ENCODE peak calls at places on chromosome 4, in five cellular contexts. One of them, this sample, is unnamed.

GRCh38 chr4:7815562-7815961 is 124.1 kb downstream of the AFAP1 start:
- DNase-seq in activated gamma-delta T cell treated with Interleukin-2 at 50 U/mL for 16 hours: no peak
- DNase-seq in endothelial cell: no peak
- DNase-seq in CD4-positive, alpha-beta T cell: no peak
- DNase-seq in fibroblast of gingiva: peak; percentile 78
- DNase-seq in this sample: no peak

GRCh38 chr4:61556277-61556676 is 356.2 kb downstream of the ADGRL3 start:
- DNase-seq in activated gamma-delta T cell treated with Interleukin-2 at 50 U/mL for 16 hours: no peak
- DNase-seq in endothelial cell: no peak
- DNase-seq in CD4-positive, alpha-beta T cell: no peak
- DNase-seq in fibroblast of gingiva: no peak
- DNase-seq in this sample: no peak

GRCh38 chr4:2125831-2126230 is 66.7 kb downstream of the NAT8L start:
- DNase-seq in activated gamma-delta T cell treated with Interleukin-2 at 50 U/mL for 16 hours: no peak
- DNase-seq in endothelial cell: no peak
- DNase-seq in CD4-positive, alpha-beta T cell: no peak
- DNase-seq in fibroblast of gingiva: no peak
- DNase-seq in this sample: no peak

GRCh38 chr4:3393171-3393570 is 48.6 kb upstream of the HGFAC start:
- DNase-seq in activated gamma-delta T cell treated with Interleukin-2 at 50 U/mL for 16 hours: no peak
- DNase-seq in endothelial cell: no peak
- DNase-seq in CD4-positive, alpha-beta T cell: no peak
- DNase-seq in fibroblast of gingiva: no peak
- DNase-seq in this sample: no peak

GRCh38 chr4:125316391-125316780 is 1.6 kb downstream of the FAT4 start:
- DNase-seq in activated gamma-delta T cell treated with Interleukin-2 at 50 U/mL for 16 hours: no peak
- DNase-seq in endothelial cell: peak; percentile 25
- DNase-seq in CD4-positive, alpha-beta T cell: no peak
- DNase-seq in fibroblast of gingiva: peak; percentile 31
- DNase-seq in this sample: no peak

GRCh38 chr4:172760512-172760911 is 408.1 kb upstream of the GALNT7 start:
- DNase-seq in activated gamma-delta T cell treated with Interleukin-2 at 50 U/mL for 16 hours: no peak
- DNase-seq in endothelial cell: no peak
- DNase-seq in CD4-positive, alpha-beta T cell: no peak
- DNase-seq in fibroblast of gingiva: no peak
- DNase-seq in this sample: no peak

GRCh38 chr4:52889778-52890400 is 27.8 kb downstream of the RASL11B start:
- DNase-seq in activated gamma-delta T cell treated with Interleukin-2 at 50 U/mL for 16 hours: no peak
- DNase-seq in endothelial cell: no peak
- DNase-seq in CD4-positive, alpha-beta T cell: no peak
- DNase-seq in fibroblast of gingiva: peak; percentile 79
- DNase-seq in this sample: no peak

GRCh38 chr4:14994242-14994641 is 8.0 kb upstream of the CPEB2 start:
- DNase-seq in activated gamma-delta T cell treated with Interleukin-2 at 50 U/mL for 16 hours: no peak
- DNase-seq in endothelial cell: no peak
- DNase-seq in CD4-positive, alpha-beta T cell: no peak
- DNase-seq in fibroblast of gingiva: peak; percentile 21
- DNase-seq in this sample: no peak

GRCh38 chr4:1342003-1342402 is 5.0 kb upstream of the UVSSA start:
- DNase-seq in activated gamma-delta T cell treated with Interleukin-2 at 50 U/mL for 16 hours: no peak
- DNase-seq in endothelial cell: no peak
- DNase-seq in CD4-positive, alpha-beta T cell: no peak
- DNase-seq in fibroblast of gingiva: no peak
- DNase-seq in this sample: no peak

GRCh38 chr4:8741513-8742226 is 130.0 kb downstream of the HMX1 start:
- DNase-seq in activated gamma-delta T cell treated with Interleukin-2 at 50 U/mL for 16 hours: no peak
- DNase-seq in endothelial cell: no peak
- DNase-seq in CD4-positive, alpha-beta T cell: no peak
- DNase-seq in fibroblast of gingiva: no peak
- DNase-seq in this sample: no peak

GRCh38 chr4:128521634-128522253 is 234.1 kb upstream of the PGRMC2 start:
- DNase-seq in activated gamma-delta T cell treated with Interleukin-2 at 50 U/mL for 16 hours: no peak
- DNase-seq in endothelial cell: no peak
- DNase-seq in CD4-positive, alpha-beta T cell: no peak
- DNase-seq in fibroblast of gingiva: peak; percentile 33
- DNase-seq in this sample: no peak

GRCh38 chr4:162952232-162952631 is 214.5 kb downstream of the NAF1 start:
- DNase-seq in activated gamma-delta T cell treated with Interleukin-2 at 50 U/mL for 16 hours: no peak
- DNase-seq in endothelial cell: no peak
- DNase-seq in CD4-positive, alpha-beta T cell: no peak
- DNase-seq in fibroblast of gingiva: no peak
- DNase-seq in this sample: no peak

GRCh38 chr4:72817012-72817411 is 248.0 kb upstream of the ADAMTS3 start:
- DNase-seq in activated gamma-delta T cell treated with Interleukin-2 at 50 U/mL for 16 hours: no peak
- DNase-seq in endothelial cell: no peak
- DNase-seq in CD4-positive, alpha-beta T cell: no peak
- DNase-seq in fibroblast of gingiva: no peak
- DNase-seq in this sample: no peak

GRCh38 chr4:168881754-168882153 is 128.3 kb downstream of the CBR4 start:
- DNase-seq in activated gamma-delta T cell treated with Interleukin-2 at 50 U/mL for 16 hours: no peak
- DNase-seq in endothelial cell: no peak
- DNase-seq in CD4-positive, alpha-beta T cell: no peak
- DNase-seq in fibroblast of gingiva: no peak
- DNase-seq in this sample: no peak

GRCh38 chr4:140346136-140346535 is 27.3 kb upstream of the SCOC start:
- DNase-seq in activated gamma-delta T cell treated with Interleukin-2 at 50 U/mL for 16 hours: no peak
- DNase-seq in endothelial cell: no peak
- DNase-seq in CD4-positive, alpha-beta T cell: no peak
- DNase-seq in fibroblast of gingiva: no peak
- DNase-seq in this sample: no peak

GRCh38 chr4:101806914-101807313 is 16.4 kb downstream of the BANK1 start:
- DNase-seq in activated gamma-delta T cell treated with Interleukin-2 at 50 U/mL for 16 hours: no peak
- DNase-seq in endothelial cell: no peak
- DNase-seq in CD4-positive, alpha-beta T cell: no peak
- DNase-seq in fibroblast of gingiva: peak; percentile 52
- DNase-seq in this sample: no peak

GRCh38 chr4:47786958-47787370 is 50.9 kb downstream of the CORIN start:
- DNase-seq in activated gamma-delta T cell treated with Interleukin-2 at 50 U/mL for 16 hours: no peak
- DNase-seq in endothelial cell: no peak
- DNase-seq in CD4-positive, alpha-beta T cell: no peak
- DNase-seq in fibroblast of gingiva: no peak
- DNase-seq in this sample: no peak

GRCh38 chr4:140595065-140595464 is 26.3 kb upstream of the UCP1 start:
- DNase-seq in activated gamma-delta T cell treated with Interleukin-2 at 50 U/mL for 16 hours: no peak
- DNase-seq in endothelial cell: no peak
- DNase-seq in CD4-positive, alpha-beta T cell: no peak
- DNase-seq in fibroblast of gingiva: no peak
- DNase-seq in this sample: no peak

GRCh38 chr4:136505020-136505419 is 1027.3 kb downstream of the PCDH18 start:
- DNase-seq in activated gamma-delta T cell treated with Interleukin-2 at 50 U/mL for 16 hours: no peak
- DNase-seq in endothelial cell: no peak
- DNase-seq in CD4-positive, alpha-beta T cell: no peak
- DNase-seq in fibroblast of gingiva: no peak
- DNase-seq in this sample: no peak